ENCODE peak calls at places on chromosomes 12 and 14, in ten cellular contexts. S is ovary, A is A549, R is upper lobe of right lung, Y is cardiac muscle cell, X is choroid plexus epithelial cell, P is Caco-2, L is body of pancreas, T is HL-60, D is heart left ventricle. M is an unnamed sample.

GRCh38 chr12:59036341-59036740 is 116.0 kb upstream of the LRIG3 start:
- DNase-seq in Y (no peak), P (no peak), R (no peak), S (no peak), A (no peak), L (no peak), D (no peak), T (no peak), X (no peak), M (no peak)

GRCh38 chr12:14769462-14769836 is 33.8 kb downstream of the WBP11 start:
- DNase-seq in T (no peak), L (peak; percentile 68), D (no peak), A (peak; percentile 59), X (peak; percentile 34), S (no peak), R (peak; percentile 70), Y (peak; percentile 49), P (peak; percentile 71), M (peak; percentile 20)

GRCh38 chr12:58596381-58596780 is 323.9 kb downstream of the LRIG3 start:
- DNase-seq in D (no peak), P (no peak), X (no peak), L (no peak), R (no peak), T (no peak), S (no peak), Y (no peak), A (peak; percentile 9), M (no peak)

GRCh38 chr14:94775875-94776217 is 5.9 kb upstream of the GSC start:
- DNase-seq in Y (peak; percentile 54), S (no peak), X (peak; percentile 41), P (no peak), R (no peak), L (no peak), D (no peak), A (no peak), T (no peak), M (no peak)

GRCh38 chr12:26156201-26156871 is 31.5 kb upstream of the BHLHE41 start:
- DNase-seq in R (no peak), T (no peak), X (no peak), A (no peak), L (no peak), P (no peak), Y (no peak), S (no peak), D (no peak), M (no peak)

GRCh38 chr12:100591979-100592378 is 18.5 kb downstream of the GAS2L3 start:
- DNase-seq in T (no peak), A (no peak), Y (no peak), L (no peak), D (no peak), R (no peak), P (no peak), S (no peak), X (no peak), M (no peak)

GRCh38 chr12:27535318-27535717 is 11.3 kb downstream of the PPFIBP1 start:
- DNase-seq in R (no peak), L (no peak), S (no peak), T (no peak), X (no peak), D (no peak), P (no peak), A (no peak), Y (no peak), M (no peak)

GRCh38 chr14:103302966-103303365 is 31.1 kb upstream of the EIF5 start:
- DNase-seq in A (no peak), T (no peak), R (no peak), X (peak; percentile 28), S (no peak), D (no peak), Y (peak; percentile 51), L (no peak), P (no peak), M (no peak)

GRCh38 chr12:78338054-78338785 is 507.5 kb downstream of the NAV3 start:
- DNase-seq in A (no peak), L (no peak), Y (no peak), R (no peak), D (no peak), T (no peak), S (no peak), X (no peak), P (no peak), M (no peak)

GRCh38 chr14:105425823-105426247 is 6.2 kb downstream of the MTA1 start:
- DNase-seq in R (no peak), S (no peak), X (no peak), P (no peak), A (no peak), Y (no peak), T (no peak), D (no peak), L (no peak), M (no peak)

GRCh38 chr12:6218526-6218925 is 18.3 kb downstream of the CD9 start:
- DNase-seq in A (no peak), S (no peak), D (no peak), R (no peak), Y (no peak), P (no peak), X (no peak), L (no peak), T (no peak), M (no peak)

GRCh38 chr12:114895822-114896221 is 211.8 kb upstream of the TBX3 start:
- DNase-seq in T (no peak), D (no peak), A (no peak), X (peak; percentile 13), S (no peak), R (no peak), Y (peak; percentile 47), P (no peak), L (no peak), M (no peak)

GRCh38 chr12:92509156-92509758 is 193.5 kb upstream of the PLEKHG7 start:
- DNase-seq in D (no peak), Y (no peak), X (no peak), A (no peak), S (no peak), P (no peak), R (no peak), T (no peak), L (no peak), M (no peak)

GRCh38 chr12:127133675-127134335 is 1133.2 kb upstream of the TMEM132C start:
- DNase-seq in X (peak; percentile 8), A (no peak), T (no peak), D (no peak), S (no peak), P (no peak), L (no peak), Y (no peak), R (no peak), M (no peak)

GRCh38 chr12:32454075-32454474 is 54.7 kb downstream of the FGD4 start:
- DNase-seq in Y (peak; percentile 72), T (no peak), S (no peak), L (no peak), D (no peak), A (peak; percentile 65), X (peak; percentile 88), P (no peak), R (no peak), M (no peak)

GRCh38 chr12:110344657-110345056 is 58.9 kb downstream of the ANAPC7 start:
- DNase-seq in P (no peak), X (no peak), T (no peak), R (no peak), D (no peak), A (no peak), Y (no peak), L (no peak), S (no peak), M (no peak)

GRCh38 chr12:4540170-4540569 is 1.5 kb downstream of the RAD51AP1 start:
- DNase-seq in L (no peak), A (no peak), P (no peak), R (no peak), T (no peak), X (no peak), Y (no peak), S (no peak), D (no peak), M (no peak)

GRCh38 chr12:94186461-94187237 is 38.3 kb downstream of the PLXNC1 start:
- DNase-seq in L (peak; percentile 47), X (peak; percentile 76), Y (peak; percentile 78), P (no peak), S (peak; percentile 62), A (no peak), R (peak; percentile 67), D (peak; percentile 67), T (no peak), M (peak; percentile 53)
- H3K4me3 ChIP-seq in L (no peak overlapping the region), X (peak overlapping the region; percentile 46), Y (no peak overlapping the region), P (no peak overlapping the region), S (peak overlapping the region; percentile 26), A (no peak overlapping the region), R (peak overlapping the region; percentile 19), D (no peak overlapping the region), T (no peak overlapping the region), M (peak overlapping the region; percentile 43)

DNA sequence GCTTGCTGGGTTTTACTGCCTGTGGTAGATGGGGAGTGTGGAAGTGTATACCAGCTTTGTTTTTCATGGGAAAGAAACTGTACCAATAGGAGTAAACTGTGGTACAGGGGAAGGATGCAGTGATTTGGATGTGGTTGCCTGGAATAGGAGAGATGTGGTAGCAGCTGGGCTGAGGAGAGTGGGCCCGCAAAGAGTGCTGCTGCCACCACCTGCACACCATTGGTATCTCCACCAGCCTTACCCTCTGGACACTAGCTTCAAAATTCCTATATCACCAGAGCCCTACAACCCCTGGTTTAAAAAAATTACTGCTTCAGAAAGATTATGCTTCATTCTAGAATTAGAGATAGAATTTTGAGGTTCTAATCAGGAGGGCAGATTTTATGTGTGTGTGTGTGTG is 53.6 kb downstream of the AKAP6 start:
- DNase-seq in Y (peak; percentile 26), T (no peak), X (peak; percentile 63), L (no peak), D (no peak), A (peak; percentile 40), S (no peak), R (no peak), P (no peak), M (no peak)
- TF ChIP-seq CTCF in Y (peak; percentile 33), T (no peak), X (peak; percentile 70), L (no peak), D (no peak), A (peak; percentile 43), S (no peak), R (no peak), P (peak; percentile 23), M (peak; percentile 49)

DNA sequence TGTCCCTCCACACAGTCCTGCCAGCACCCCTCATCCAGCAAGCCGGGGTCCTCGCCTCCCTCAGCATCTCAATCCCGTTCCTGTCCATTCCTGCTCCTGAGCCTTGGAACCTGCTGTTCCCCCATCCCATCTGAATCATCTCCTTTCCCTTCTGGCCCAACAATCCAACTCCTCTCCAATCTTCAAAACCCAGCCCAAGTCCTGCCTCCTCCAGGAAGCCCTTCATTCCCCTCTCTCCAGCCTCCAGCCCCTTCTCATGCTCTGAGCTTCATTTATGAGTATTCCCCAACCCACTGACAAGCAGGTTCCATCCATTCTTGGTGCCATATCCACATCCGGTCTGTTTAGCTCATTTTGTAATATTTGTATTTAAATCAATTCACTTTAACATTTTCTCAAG is 128.1 kb downstream of the RIMBP2 start:
- DNase-seq in A (no peak), Y (no peak), D (no peak), X (no peak), R (no peak), S (no peak), L (no peak), T (no peak), P (no peak), M (no peak)
- H3K4me3 ChIP-seq in A (no peak overlapping the region), Y (no peak overlapping the region), D (no peak overlapping the region), X (no peak overlapping the region), R (no peak overlapping the region), S (no peak overlapping the region), L (no peak overlapping the region), T (no peak overlapping the region), P (no peak overlapping the region), M (no peak overlapping the region)

GRCh38 chr12:2693204-2693860 is 101.4 kb upstream of the FKBP4 start:
- DNase-seq in L (no peak), S (no peak), Y (no peak), T (no peak), D (no peak), X (peak; percentile 17), A (no peak), R (no peak), P (peak; percentile 29), M (no peak)
- TF ChIP-seq CTCF in L (no peak), S (no peak), Y (no peak), T (no peak), D (no peak), X (peak; percentile 13), A (no peak), R (no peak), P (no peak), M (no peak)